ENCODE peak calls at places on chromosome 7, in seven cellular contexts. L is stomach, H is gastrocnemius medialis, Z is fibroblast of lung, G is sigmoid colon, T is glutamatergic neuron, N is H9. F is an unnamed sample.

GRCh38 chr7:1230411-1231213 is 2.1 kb upstream of the UNCX start:
- DNase-seq in N (peak; percentile 52), H (no peak), G (no peak), L (no peak), T (peak; percentile 67), Z (no peak), F (no peak)

GRCh38 chr7:93231264-93231663 is 902 bp upstream of the VPS50 start:
- DNase-seq in Z (no peak), N (no peak), H (no peak), T (no peak), G (no peak), L (no peak), F (no peak)

GRCh38 chr7:131544449-131545425 is 11.7 kb downstream of the PODXL start:
- DNase-seq in T (no peak), G (peak; percentile 71), N (no peak), L (no peak), Z (no peak), H (no peak), F (no peak)

GRCh38 chr7:96723622-96724021 is 14.0 kb upstream of the SEM1 start:
- DNase-seq in G (no peak), H (no peak), N (no peak), T (no peak), L (no peak), Z (no peak), F (no peak)

GRCh38 chr7:33192695-33193291 is 63.4 kb downstream of the BBS9 start:
- DNase-seq in N (no peak), L (no peak), H (no peak), Z (no peak), G (no peak), T (no peak), F (no peak)

GRCh38 chr7:106031271-106032029 is 68.4 kb downstream of the CDHR3 start:
- DNase-seq in T (peak; percentile 60), G (peak; percentile 75), Z (peak; percentile 50), L (no peak), H (no peak), N (no peak), F (no peak)

GRCh38 chr7:8035647-8036518 is 67.3 kb downstream of the GLCCI1 start:
- DNase-seq in L (no peak), Z (peak; percentile 66), G (no peak), T (no peak), H (no peak), N (peak; percentile 33), F (no peak)

GRCh38 chr7:98420966-98421612 is 20.2 kb upstream of the BAIAP2L1 start:
- DNase-seq in H (no peak), G (no peak), N (peak; percentile 92), T (peak; percentile 72), L (peak; percentile 91), Z (peak; percentile 17), F (no peak)

GRCh38 chr7:113283861-113284260 is 165.5 kb upstream of the SMIM30 start:
- DNase-seq in G (no peak), Z (peak; percentile 34), L (no peak), H (no peak), N (no peak), T (no peak), F (no peak)

GRCh38 chr7:112770051-112770450 is 20.1 kb downstream of the TMEM168 start:
- DNase-seq in H (no peak), N (no peak), L (no peak), Z (no peak), G (no peak), T (no peak), F (no peak)

GRCh38 chr7:2173184-2173827 is 59.4 kb downstream of the MAD1L1 start:
- DNase-seq in T (no peak), H (no peak), L (no peak), N (no peak), G (no peak), Z (no peak), F (no peak)

GRCh38 chr7:16712916-16713315 is 40.6 kb upstream of the TSPAN13 start:
- DNase-seq in N (no peak), G (no peak), L (no peak), T (no peak), H (no peak), Z (no peak), F (no peak)

GRCh38 chr7:155295511-155295910 is 2.2 kb upstream of the INSIG1 start:
- DNase-seq in Z (no peak), G (no peak), H (no peak), L (no peak), T (no peak), N (no peak), F (no peak)

GRCh38 chr7:14195896-14196295 is 206.4 kb upstream of the ETV1 start:
- DNase-seq in N (no peak), G (no peak), L (no peak), T (no peak), Z (no peak), H (no peak), F (no peak)

GRCh38 chr7:79741684-79742083 is 288.2 kb upstream of the MAGI2 start:
- DNase-seq in H (no peak), L (no peak), G (no peak), T (no peak), Z (no peak), N (no peak), F (no peak)

GRCh38 chr7:94511763-94512162 is 2.2 kb downstream of the CASD1 start:
- DNase-seq in Z (peak; percentile 2), G (no peak), H (no peak), L (no peak), T (no peak), N (no peak), F (no peak)

GRCh38 chr7:2710901-2711551 is 23.0 kb downstream of the AMZ1 start:
- DNase-seq in L (no peak), N (no peak), Z (no peak), G (no peak), H (no peak), T (no peak), F (no peak)

GRCh38 chr7:27921081-27921836 is 181.3 kb downstream of the TAX1BP1 start:
- DNase-seq in Z (peak; percentile 89), N (no peak), G (no peak), L (no peak), T (no peak), H (no peak), F (no peak)

GRCh38 chr7:22400150-22400814 is 43.3 kb upstream of the RAPGEF5 start:
- DNase-seq in N (no peak), H (no peak), T (no peak), G (no peak), Z (no peak), L (no peak), F (no peak)

GRCh38 chr7:45122975-45123860 is 11.7 kb upstream of the TBRG4 start:
- DNase-seq in G (no peak), N (no peak), H (no peak), T (no peak), L (no peak), Z (no peak), F (no peak)

GRCh38 chr7:145036592-145037386 is 200.9 kb upstream of the TPK1 start:
- DNase-seq in T (peak; percentile 23), H (no peak), G (no peak), Z (peak; percentile 67), L (no peak), N (peak; percentile 45), F (no peak)

DNA sequence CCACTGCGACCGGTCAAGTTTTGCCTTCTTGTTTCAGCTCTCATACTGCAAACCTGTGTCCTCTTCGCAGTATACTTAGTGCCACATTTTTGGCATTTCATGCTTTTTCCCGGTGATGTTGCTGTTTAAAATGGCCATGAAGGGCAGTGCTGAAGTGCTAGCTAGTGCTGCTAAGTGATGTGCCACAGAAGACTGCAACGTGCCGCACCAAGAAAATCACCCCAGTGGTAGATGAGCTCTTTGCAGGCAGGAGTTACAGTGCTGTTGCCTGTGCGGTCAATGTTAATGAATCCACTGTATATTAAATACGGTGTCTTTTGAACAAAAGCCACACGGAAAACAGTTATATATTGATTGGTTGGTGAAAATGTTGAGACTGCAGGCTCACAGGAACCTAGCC is 120.3 kb downstream of the ANLN start:
- DNase-seq in Z (no peak), G (no peak), T (no peak), N (peak; percentile 43), H (no peak), L (no peak), F (no peak)
- TF ChIP-seq CTCF in Z (no peak), G (no peak), T (peak; percentile 9), N (peak; percentile 30), H (no peak), L (no peak), F (no peak)

GRCh38 chr7:208128-208673 is 15.8 kb downstream of the FAM20C start:
- DNase-seq in G (no peak), N (no peak), T (no peak), H (no peak), L (no peak), Z (no peak), F (no peak)

GRCh38 chr7:209416-209815 is 17.0 kb downstream of the FAM20C start:
- DNase-seq in T (no peak), L (no peak), G (no peak), H (no peak), N (no peak), Z (no peak), F (no peak)

GRCh38 chr7:209846-210245 is 17.5 kb downstream of the FAM20C start:
- DNase-seq in G (no peak), N (no peak), T (no peak), L (no peak), Z (peak; percentile 46), H (no peak), F (no peak)

GRCh38 chr7:207418-208127 is 15.2 kb downstream of the FAM20C start:
- DNase-seq in Z (no peak), N (peak; percentile 71), G (no peak), L (no peak), H (no peak), T (no peak), F (no peak)

GRCh38 chr7:208816-209215 is 16.4 kb downstream of the FAM20C start:
- DNase-seq in N (no peak), Z (no peak), L (no peak), G (no peak), T (no peak), H (no peak), F (no peak)
- TF ChIP-seq CTCF in N (no peak), Z (no peak), L (no peak), G (no peak), T (no peak), H (no peak), F (no peak)

DNA sequence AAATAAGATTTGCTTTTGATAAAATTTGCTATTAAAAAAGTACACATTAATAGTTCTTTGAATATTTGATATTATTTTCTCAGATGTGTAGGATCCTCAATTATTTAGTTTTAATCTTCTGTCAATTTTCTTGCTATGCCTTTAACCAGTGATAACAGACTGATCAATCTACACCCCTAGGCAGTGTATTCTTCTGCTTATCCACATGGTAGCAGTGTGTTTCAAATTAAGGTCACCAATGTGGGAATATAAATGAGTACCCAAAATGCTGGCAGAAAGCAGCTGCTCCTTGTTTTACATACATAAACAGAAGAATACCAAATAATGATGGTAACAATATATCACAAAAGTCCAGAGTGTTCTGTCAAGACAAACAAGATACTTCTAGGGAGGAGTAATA is 87.0 kb downstream of the SKAP2 start:
- DNase-seq in T (no peak), Z (peak; percentile 17), N (no peak), G (no peak), H (no peak), L (no peak), F (no peak)
- TF ChIP-seq CTCF in T (no peak), Z (no peak), N (peak; percentile 35), G (no peak), H (no peak), L (no peak), F (no peak)

DNA sequence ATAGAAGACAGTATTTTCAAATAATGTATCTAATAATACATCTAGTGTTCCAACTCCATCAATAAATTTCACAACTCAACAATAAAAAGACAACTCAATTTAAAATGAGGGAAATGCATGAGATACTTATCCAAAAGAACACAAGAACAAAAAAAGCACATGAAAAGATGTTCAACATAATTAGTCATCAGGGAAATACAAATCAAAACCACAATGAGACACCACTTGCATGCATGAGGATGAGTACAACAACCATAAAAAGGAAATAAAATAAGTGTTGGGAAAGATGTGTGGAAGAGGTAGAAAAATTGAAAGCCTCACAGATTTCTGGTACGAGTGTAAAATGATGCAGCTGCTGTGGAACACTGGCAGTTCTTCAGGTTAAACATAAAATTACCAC is 111.6 kb upstream of the PTPRZ1 start:
- DNase-seq in L (no peak), H (no peak), N (no peak), Z (no peak), T (no peak), G (no peak), F (no peak)
- TF ChIP-seq CTCF in L (no peak), H (no peak), N (no peak), Z (no peak), T (no peak), G (no peak), F (no peak)

F was measured in osteocyte.